ENCODE peak calls at places on chromosomes 5 and 9, in four cellular contexts. D, B, Q and I are unnamed samples.

GRCh38 chr5:68593211-68593701 is 377.7 kb downstream of the PIK3R1 start:
- DNase-seq in Q (no peak), D (no peak), B (no peak), I (no peak)

GRCh38 chr9:70340572-70340971 is 73.9 kb downstream of the KLF9 start:
- DNase-seq in Q (peak), B (no peak), D (no peak), I (no peak)

GRCh38 chr5:145499483-145499882 is 335.7 kb downstream of the PRELID2 start:
- DNase-seq in Q (peak), D (no peak), B (peak), I (no peak)

GRCh38 chr5:106964102-106964501 is 706.6 kb downstream of the EFNA5 start:
- DNase-seq in B (peak), D (no peak), Q (no peak), I (no peak)

GRCh38 chr9:127987103-127987614 is 6.4 kb upstream of the EEIG1 start:
- DNase-seq in B (no peak), Q (peak), D (no peak), I (no peak)

GRCh38 chr5:147245381-147246055 is 10.7 kb downstream of the STK32A start:
- DNase-seq in D (no peak), Q (no peak), B (no peak), I (no peak)

GRCh38 chr5:67966712-67967111 is 248.8 kb upstream of the PIK3R1 start:
- DNase-seq in Q (no peak), B (no peak), D (no peak), I (no peak)

GRCh38 chr5:74516217-74516636 is 124.3 kb downstream of the ENC1 start:
- DNase-seq in B (no peak), D (no peak), Q (no peak), I (no peak)

GRCh38 chr5:178340187-178340586 is 107.6 kb upstream of the PHYKPL start:
- DNase-seq in B (no peak), Q (no peak), D (no peak), I (no peak)

GRCh38 chr5:150778517-150779396 is at the start of gene SMIM3:
- DNase-seq in B (peak), Q (peak), D (peak), I (peak)

GRCh38 chr5:178332096-178332780 is 99.6 kb upstream of the PHYKPL start:
- DNase-seq in D (no peak), B (no peak), Q (no peak), I (no peak)

GRCh38 chr5:179623906-179624741 is 653 bp upstream of the HNRNPH1 start:
- DNase-seq in D (peak), B (peak), Q (peak), I (peak)